ENCODE peak calls at places on chromosomes 5 and 9, in five cellular contexts. One of them, this sample, is unnamed.

GRCh38 chr9:95224371-95225015 is 93.0 kb downstream of the FANCC start:
- DNase-seq in suprapubic skin: no peak
- DNase-seq in right lobe of liver: no peak
- DNase-seq in A549: no peak
- DNase-seq in HCT116: no peak
- DNase-seq in this sample: no peak

GRCh38 chr9:92723299-92723625 is 41.4 kb downstream of the BICD2 start:
- DNase-seq in A549: no peak
- DNase-seq in right lobe of liver: no peak
- DNase-seq in HCT116: no peak
- DNase-seq in suprapubic skin: no peak
- DNase-seq in this sample: peak

GRCh38 chr5:36696059-36696673 is 89.8 kb downstream of the SLC1A3 start:
- DNase-seq in HCT116: peak
- DNase-seq in A549: peak
- DNase-seq in suprapubic skin: no peak
- DNase-seq in right lobe of liver: peak
- DNase-seq in this sample: peak

GRCh38 chr5:65481635-65482271 is at the start of gene ADAMTS6:
- DNase-seq in right lobe of liver: peak
- DNase-seq in suprapubic skin: peak
- DNase-seq in A549: peak
- DNase-seq in HCT116: peak
- DNase-seq in this sample: peak

GRCh38 chr5:176466245-176466871 is 18.2 kb downstream of the FAF2 start:
- DNase-seq in HCT116: no peak
- DNase-seq in A549: peak
- DNase-seq in suprapubic skin: no peak
- DNase-seq in right lobe of liver: no peak
- DNase-seq in this sample: no peak

GRCh38 chr5:55160493-55161209 is 680 bp downstream of the GPX8 start:
- DNase-seq in right lobe of liver: no peak
- DNase-seq in suprapubic skin: no peak
- DNase-seq in HCT116: peak
- DNase-seq in A549: peak
- DNase-seq in this sample: no peak

GRCh38 chr5:43461066-43461465 is 22.6 kb downstream of the TMEM267 start:
- DNase-seq in right lobe of liver: no peak
- DNase-seq in A549: no peak
- DNase-seq in HCT116: no peak
- DNase-seq in suprapubic skin: no peak
- DNase-seq in this sample: no peak

GRCh38 chr9:133129001-133129799 is 8.2 kb upstream of the RALGDS start:
- DNase-seq in suprapubic skin: peak
- DNase-seq in right lobe of liver: no peak
- DNase-seq in HCT116: no peak
- DNase-seq in A549: no peak
- DNase-seq in this sample: no peak

GRCh38 chr5:172600571-172600970 is 40.5 kb upstream of the NEURL1B start:
- DNase-seq in A549: no peak
- DNase-seq in suprapubic skin: no peak
- DNase-seq in HCT116: no peak
- DNase-seq in right lobe of liver: no peak
- DNase-seq in this sample: no peak

GRCh38 chr9:72322259-72322658 is 42.7 kb downstream of the ZFAND5 start:
- DNase-seq in suprapubic skin: no peak
- DNase-seq in HCT116: no peak
- DNase-seq in right lobe of liver: no peak
- DNase-seq in A549: no peak
- DNase-seq in this sample: no peak

GRCh38 chr9:87280421-87280820 is 217.2 kb upstream of the DAPK1 start:
- DNase-seq in suprapubic skin: no peak
- DNase-seq in right lobe of liver: no peak
- DNase-seq in A549: no peak
- DNase-seq in HCT116: no peak
- DNase-seq in this sample: no peak

GRCh38 chr9:37529111-37529510 is 43.4 kb downstream of the POLR1E start:
- DNase-seq in HCT116: no peak
- DNase-seq in right lobe of liver: no peak
- DNase-seq in A549: no peak
- DNase-seq in suprapubic skin: no peak
- DNase-seq in this sample: peak

GRCh38 chr9:35164711-35165110 is 2.9 kb downstream of the UNC13B start:
- DNase-seq in right lobe of liver: no peak
- DNase-seq in A549: no peak
- DNase-seq in HCT116: no peak
- DNase-seq in suprapubic skin: no peak
- DNase-seq in this sample: no peak

GRCh38 chr5:40678021-40678939 is 1.4 kb upstream of the PTGER4 start:
- DNase-seq in suprapubic skin: no peak
- DNase-seq in right lobe of liver: no peak
- DNase-seq in A549: no peak
- DNase-seq in HCT116: no peak
- DNase-seq in this sample: no peak

GRCh38 chr5:159263569-159263905 is 447 bp downstream of the UBLCP1 start:
- DNase-seq in HCT116: no peak
- DNase-seq in A549: no peak
- DNase-seq in right lobe of liver: no peak
- DNase-seq in suprapubic skin: no peak
- DNase-seq in this sample: no peak

GRCh38 chr9:115845648-115846312 is 307.8 kb upstream of the PAPPA start:
- DNase-seq in right lobe of liver: no peak
- DNase-seq in A549: peak
- DNase-seq in suprapubic skin: no peak
- DNase-seq in HCT116: no peak
- DNase-seq in this sample: no peak

GRCh38 chr9:86600291-86600690 is 246.1 kb upstream of the TUT7 start:
- DNase-seq in right lobe of liver: no peak
- DNase-seq in suprapubic skin: no peak
- DNase-seq in HCT116: no peak
- DNase-seq in A549: no peak
- DNase-seq in this sample: no peak

GRCh38 chr9:5670079-5670478 is 41.2 kb downstream of the RIC1 start:
- DNase-seq in A549: no peak
- DNase-seq in right lobe of liver: no peak
- DNase-seq in suprapubic skin: no peak
- DNase-seq in HCT116: no peak
- DNase-seq in this sample: no peak

GRCh38 chr9:78972303-78973002 is 599.3 kb upstream of the TLE4 start:
- DNase-seq in A549: no peak
- DNase-seq in right lobe of liver: no peak
- DNase-seq in HCT116: no peak
- DNase-seq in suprapubic skin: no peak
- DNase-seq in this sample: no peak

GRCh38 chr9:122095010-122095767 is 2.1 kb upstream of the TTLL11 start:
- DNase-seq in suprapubic skin: peak
- DNase-seq in right lobe of liver: no peak
- DNase-seq in A549: peak
- DNase-seq in HCT116: peak
- DNase-seq in this sample: peak

GRCh38 chr9:136697146-136697820 is 10.0 kb upstream of the AGPAT2 start:
- DNase-seq in suprapubic skin: no peak
- DNase-seq in HCT116: no peak
- DNase-seq in A549: peak
- DNase-seq in right lobe of liver: peak
- DNase-seq in this sample: no peak

GRCh38 chr9:14379280-14379679 is 65.3 kb upstream of the NFIB start:
- DNase-seq in right lobe of liver: no peak
- DNase-seq in A549: no peak
- DNase-seq in suprapubic skin: no peak
- DNase-seq in HCT116: no peak
- DNase-seq in this sample: no peak

GRCh38 chr9:78614892-78615291 is 318.0 kb downstream of the PSAT1 start:
- DNase-seq in HCT116: no peak
- DNase-seq in A549: no peak
- DNase-seq in suprapubic skin: no peak
- DNase-seq in right lobe of liver: no peak
- DNase-seq in this sample: no peak

GRCh38 chr5:172896465-172896864 is 62.4 kb downstream of the ERGIC1 start:
- DNase-seq in HCT116: no peak
- DNase-seq in right lobe of liver: no peak
- DNase-seq in A549: no peak
- DNase-seq in suprapubic skin: no peak
- DNase-seq in this sample: no peak

GRCh38 chr5:153094333-153094732 is 396.1 kb upstream of the GRIA1 start:
- DNase-seq in A549: no peak
- DNase-seq in HCT116: no peak
- DNase-seq in right lobe of liver: no peak
- DNase-seq in suprapubic skin: no peak
- DNase-seq in this sample: no peak

GRCh38 chr9:132030626-132031325 is 48.9 kb downstream of the MED27 start:
- DNase-seq in HCT116: no peak
- DNase-seq in right lobe of liver: no peak
- DNase-seq in A549: no peak
- DNase-seq in suprapubic skin: no peak
- DNase-seq in this sample: no peak
- TF ChIP-seq POLR2A in HCT116: no peak
- TF ChIP-seq POLR2A in right lobe of liver: no peak
- TF ChIP-seq POLR2A in A549: no peak
- TF ChIP-seq POLR2A in suprapubic skin: no peak
- TF ChIP-seq POLR2A in this sample: no peak

DNA sequence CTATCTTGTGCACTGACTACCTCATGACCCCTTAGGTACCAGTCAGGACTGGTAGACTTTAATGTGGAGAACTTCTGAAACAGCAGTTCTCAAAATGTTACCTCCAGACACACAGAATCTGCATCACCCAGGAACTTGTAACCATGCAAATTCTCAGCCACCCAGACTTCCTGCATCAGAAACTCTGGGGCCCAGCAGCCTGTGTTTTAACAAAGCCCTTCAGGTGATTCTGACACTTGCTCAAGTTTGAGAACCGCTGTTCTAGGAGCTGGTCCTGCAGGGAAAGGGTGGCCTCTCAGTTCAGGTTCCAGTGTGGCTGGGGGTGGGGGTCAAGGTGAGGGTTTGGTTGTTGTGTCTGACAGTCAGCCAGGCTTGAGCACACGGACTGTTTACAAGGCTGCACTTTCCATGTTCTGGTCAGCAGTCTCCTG is 28.4 kb downstream of the ZFP62 start:
- DNase-seq in right lobe of liver: no peak
- DNase-seq in A549: no peak
- DNase-seq in HCT116: no peak
- DNase-seq in suprapubic skin: no peak
- DNase-seq in this sample: no peak
- TF ChIP-seq POLR2A in right lobe of liver: no peak
- TF ChIP-seq POLR2A in A549: no peak
- TF ChIP-seq POLR2A in HCT116: no peak
- TF ChIP-seq POLR2A in suprapubic skin: no peak
- TF ChIP-seq POLR2A in this sample: no peak

DNA sequence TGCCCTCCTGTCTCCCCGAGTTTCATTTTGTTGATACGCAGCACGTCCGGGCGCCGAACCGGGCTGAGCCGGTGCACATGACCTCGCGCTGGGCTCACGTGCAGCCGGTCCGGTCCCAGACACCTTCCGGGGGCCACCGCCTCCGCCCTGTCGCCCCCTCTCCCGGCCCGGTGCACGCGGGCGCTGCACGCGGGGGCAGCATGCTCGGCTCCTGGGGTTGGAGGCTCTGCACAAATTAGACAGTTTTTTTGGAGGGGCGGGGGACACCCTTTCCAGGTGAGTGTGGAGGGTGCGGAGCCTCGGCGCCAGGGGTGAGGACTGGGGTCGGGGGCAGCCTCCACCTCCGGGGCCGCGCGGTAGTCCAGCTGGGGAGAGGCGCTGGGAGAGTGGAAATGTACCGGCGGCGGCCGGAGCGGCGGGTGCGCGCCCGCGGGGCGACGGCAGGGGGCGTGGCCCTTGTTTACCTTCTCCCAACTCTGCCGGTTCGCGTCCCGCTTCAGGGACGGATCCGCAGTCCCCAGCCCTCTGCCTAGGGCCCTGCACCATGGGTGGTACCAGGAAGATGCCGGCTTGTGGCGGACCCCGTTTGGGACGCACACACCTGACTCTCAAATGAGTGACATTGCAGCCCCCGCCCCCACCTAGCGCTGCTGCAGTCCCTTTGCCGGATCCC is 1.1 kb downstream of the JADE2 start:
- DNase-seq in A549: no peak
- DNase-seq in suprapubic skin: peak
- DNase-seq in right lobe of liver: peak
- DNase-seq in HCT116: peak
- DNase-seq in this sample: peak
- TF ChIP-seq POLR2A in A549: peak
- TF ChIP-seq POLR2A in suprapubic skin: no peak
- TF ChIP-seq POLR2A in right lobe of liver: no peak
- TF ChIP-seq POLR2A in HCT116: no peak
- TF ChIP-seq POLR2A in this sample: no peak

GRCh38 chr5:179378441-179379271 is 33.4 kb upstream of the ADAMTS2 start:
- DNase-seq in suprapubic skin: peak
- DNase-seq in right lobe of liver: peak
- DNase-seq in A549: no peak
- DNase-seq in HCT116: no peak
- DNase-seq in this sample: peak

GRCh38 chr5:179376701-179377420 is 31.6 kb upstream of the ADAMTS2 start:
- DNase-seq in suprapubic skin: peak
- DNase-seq in A549: no peak
- DNase-seq in right lobe of liver: no peak
- DNase-seq in HCT116: no peak
- DNase-seq in this sample: peak

GRCh38 chr5:179377421-179378115 is 32.3 kb upstream of the ADAMTS2 start:
- DNase-seq in A549: no peak
- DNase-seq in suprapubic skin: peak
- DNase-seq in right lobe of liver: peak
- DNase-seq in HCT116: no peak
- DNase-seq in this sample: no peak

GRCh38 chr5:179379321-179379890 is 34.1 kb upstream of the ADAMTS2 start:
- DNase-seq in A549: no peak
- DNase-seq in right lobe of liver: peak
- DNase-seq in suprapubic skin: peak
- DNase-seq in HCT116: no peak
- DNase-seq in this sample: peak

DNA sequence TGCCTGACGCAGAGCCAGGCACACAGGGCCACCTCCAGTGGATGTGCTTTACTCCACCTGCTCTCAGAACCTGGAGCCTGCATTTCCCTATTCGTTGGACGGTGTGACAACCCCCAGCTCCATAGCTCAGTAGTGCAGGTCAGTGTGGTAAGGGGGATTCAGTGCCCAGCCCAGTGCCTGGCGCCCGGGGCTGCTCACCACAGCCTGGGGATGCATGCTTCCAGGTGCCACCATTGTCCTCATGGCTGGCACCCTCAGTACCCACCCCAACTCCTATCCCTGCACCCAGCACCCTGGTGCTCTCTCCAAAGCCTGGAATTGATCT is 32.8 kb upstream of the ADAMTS2 start:
- DNase-seq in suprapubic skin: no peak
- DNase-seq in right lobe of liver: peak
- DNase-seq in HCT116: no peak
- DNase-seq in A549: no peak
- DNase-seq in this sample: no peak
- TF ChIP-seq POLR2A in suprapubic skin: no peak
- TF ChIP-seq POLR2A in right lobe of liver: no peak
- TF ChIP-seq POLR2A in HCT116: no peak
- TF ChIP-seq POLR2A in A549: no peak
- TF ChIP-seq POLR2A in this sample: no peak

DNA sequence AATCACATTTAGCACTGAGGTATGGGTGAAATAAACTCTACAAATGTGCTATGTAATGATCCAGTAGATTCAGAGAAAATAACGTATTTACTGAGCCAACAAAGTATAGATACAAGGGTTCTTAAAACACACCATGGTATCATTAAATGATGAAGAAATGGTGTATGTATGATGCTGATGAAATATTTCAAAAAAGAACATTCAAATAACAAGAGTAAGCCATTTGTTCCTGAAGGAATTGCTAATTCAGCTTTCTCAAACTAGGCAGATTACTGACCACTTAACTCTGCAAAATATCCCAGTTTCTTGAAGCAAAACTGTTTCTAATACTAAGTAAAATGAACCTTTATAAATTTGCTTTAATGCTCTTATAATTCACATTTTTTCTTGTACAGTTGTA is 97.6 kb upstream of the IFNE start:
- DNase-seq in A549: no peak
- DNase-seq in right lobe of liver: no peak
- DNase-seq in suprapubic skin: no peak
- DNase-seq in HCT116: no peak
- DNase-seq in this sample: no peak
- TF ChIP-seq POLR2A in A549: no peak
- TF ChIP-seq POLR2A in right lobe of liver: no peak
- TF ChIP-seq POLR2A in suprapubic skin: no peak
- TF ChIP-seq POLR2A in HCT116: no peak
- TF ChIP-seq POLR2A in this sample: no peak